ENCODE peak calls at places on chromosome 15, in four cellular contexts. Q, I, K and W are unnamed samples.

GRCh38 chr15:96115642-96116041 is 214.9 kb upstream of the NR2F2 start:
- DNase-seq in Q (no peak), I (peak), K (peak), W (no peak)

GRCh38 chr15:63938486-63939061 is 104.8 kb upstream of the HERC1 start:
- DNase-seq in Q (no peak), I (no peak), K (peak), W (no peak)

GRCh38 chr15:92711457-92711831 is 55.9 kb upstream of the FAM174B start:
- DNase-seq in Q (no peak), I (no peak), K (no peak), W (no peak)

GRCh38 chr15:66133247-66133646 is 120.3 kb downstream of the MEGF11 start:
- DNase-seq in Q (no peak), I (no peak), K (no peak), W (no peak)

GRCh38 chr15:23422946-23423708 is 23.9 kb downstream of the GOLGA6L2 start:
- DNase-seq in Q (no peak), I (no peak), K (no peak), W (no peak)

GRCh38 chr15:25688166-25688565 is 175.0 kb downstream of the ATP10A start:
- DNase-seq in Q (no peak), I (no peak), K (no peak), W (no peak)

GRCh38 chr15:73899197-73900128 is 26.1 kb downstream of the TBC1D21 start:
- DNase-seq in Q (no peak), I (no peak), K (no peak), W (no peak)

GRCh38 chr15:88741046-88741445 is 62.2 kb upstream of the ACAN start:
- DNase-seq in Q (no peak), I (no peak), K (no peak), W (no peak)

GRCh38 chr15:59327942-59328341 is 44.7 kb downstream of the MYO1E start:
- DNase-seq in Q (peak), I (no peak), K (no peak), W (no peak)

GRCh38 chr15:28942046-28942445 is 56.3 kb downstream of the APBA2 start:
- DNase-seq in Q (no peak), I (no peak), K (no peak), W (no peak)

GRCh38 chr15:79960502-79961217 is 10.3 kb downstream of the BCL2A1 start:
- DNase-seq in Q (no peak), I (no peak), K (peak), W (no peak)

GRCh38 chr15:79381593-79381992 is 50.5 kb upstream of the MINAR1 start:
- DNase-seq in Q (no peak), I (no peak), K (no peak), W (peak)

GRCh38 chr15:69117431-69117841 is 43.0 kb upstream of the GLCE start:
- DNase-seq in Q (no peak), I (no peak), K (no peak), W (no peak)

GRCh38 chr15:66039117-66039860 is 170.0 kb downstream of the RAB11A start:
- DNase-seq in Q (no peak), I (no peak), K (no peak), W (no peak)

GRCh38 chr15:101543431-101543830 is 53.9 kb upstream of the PCSK6 start:
- DNase-seq in Q (no peak), I (no peak), K (no peak), W (no peak)

GRCh38 chr15:75508741-75509532 is 57.4 kb upstream of the SIN3A start:
- DNase-seq in Q (peak), I (peak), K (peak), W (no peak)

GRCh38 chr15:34436126-34436955 is 1.3 kb downstream of the GOLGA8A start:
- DNase-seq in Q (peak), I (no peak), K (peak), W (no peak)

GRCh38 chr15:99943466-99943865 is 210.2 kb upstream of the LYSMD4 start:
- DNase-seq in Q (no peak), I (no peak), K (no peak), W (no peak)

GRCh38 chr15:93028632-93029612 is 60.1 kb downstream of the RGMA start:
- DNase-seq in Q (peak), I (peak), K (peak), W (no peak)

GRCh38 chr15:42036991-42037390 is 16.1 kb upstream of the PLA2G4E start:
- DNase-seq in Q (no peak), I (no peak), K (no peak), W (no peak)

GRCh38 chr15:47301481-47301880 is 415.8 kb upstream of the SEMA6D start:
- DNase-seq in Q (no peak), I (no peak), K (no peak), W (peak)

GRCh38 chr15:66269326-66270090 is 16.0 kb upstream of the MEGF11 start:
- DNase-seq in Q (no peak), I (peak), K (peak), W (no peak)

GRCh38 chr15:94164202-94164807 is 67.1 kb upstream of the MCTP2 start:
- DNase-seq in Q (peak), I (peak), K (peak), W (peak)